ENCODE peak calls at places on chromosomes 2 and 18, in ten cellular contexts. One of them, this sample, is unnamed.

GRCh38 chr2:118046628-118047210 is 32.8 kb upstream of the CCDC93 start:
- DNase-seq in astrocyte: peak
- DNase-seq in RWPE2: no peak
- DNase-seq in WTC11: no peak
- DNase-seq in CD4-positive, alpha-beta T cell: no peak
- DNase-seq in EL: peak
- DNase-seq in RWPE1: peak
- DNase-seq in effector CD4-positive, alpha-beta T cell: no peak
- DNase-seq in Right ventricle myocardium superior: no peak
- DNase-seq in GF-D8: no peak
- DNase-seq in this sample: no peak

GRCh38 chr2:63092847-63093246 is 42.2 kb downstream of the OTX1 start:
- DNase-seq in astrocyte: no peak
- DNase-seq in RWPE2: no peak
- DNase-seq in WTC11: no peak
- DNase-seq in CD4-positive, alpha-beta T cell: no peak
- DNase-seq in EL: no peak
- DNase-seq in RWPE1: no peak
- DNase-seq in effector CD4-positive, alpha-beta T cell: no peak
- DNase-seq in Right ventricle myocardium superior: no peak
- DNase-seq in GF-D8: no peak
- DNase-seq in this sample: no peak

GRCh38 chr2:159635006-159635746 is 18.8 kb upstream of the BAZ2B start:
- DNase-seq in astrocyte: peak
- DNase-seq in RWPE2: no peak
- DNase-seq in WTC11: no peak
- DNase-seq in CD4-positive, alpha-beta T cell: no peak
- DNase-seq in EL: no peak
- DNase-seq in RWPE1: no peak
- DNase-seq in effector CD4-positive, alpha-beta T cell: no peak
- DNase-seq in Right ventricle myocardium superior: no peak
- DNase-seq in GF-D8: no peak
- DNase-seq in this sample: no peak

GRCh38 chr2:160384791-160385190 is 108.8 kb downstream of the RBMS1 start:
- DNase-seq in astrocyte: no peak
- DNase-seq in RWPE2: no peak
- DNase-seq in WTC11: no peak
- DNase-seq in CD4-positive, alpha-beta T cell: no peak
- DNase-seq in EL: no peak
- DNase-seq in RWPE1: no peak
- DNase-seq in effector CD4-positive, alpha-beta T cell: no peak
- DNase-seq in Right ventricle myocardium superior: no peak
- DNase-seq in GF-D8: no peak
- DNase-seq in this sample: no peak

GRCh38 chr2:72681016-72681995 is 144.5 kb downstream of the EXOC6B start:
- DNase-seq in astrocyte: no peak
- DNase-seq in RWPE2: no peak
- DNase-seq in WTC11: no peak
- DNase-seq in CD4-positive, alpha-beta T cell: no peak
- DNase-seq in EL: no peak
- DNase-seq in RWPE1: no peak
- DNase-seq in effector CD4-positive, alpha-beta T cell: no peak
- DNase-seq in Right ventricle myocardium superior: no peak
- DNase-seq in GF-D8: no peak
- DNase-seq in this sample: no peak

GRCh38 chr2:61993422-61994024 is 88.0 kb downstream of the COMMD1 start:
- DNase-seq in astrocyte: peak
- DNase-seq in RWPE2: no peak
- DNase-seq in WTC11: no peak
- DNase-seq in CD4-positive, alpha-beta T cell: no peak
- DNase-seq in EL: peak
- DNase-seq in RWPE1: peak
- DNase-seq in effector CD4-positive, alpha-beta T cell: peak
- DNase-seq in Right ventricle myocardium superior: no peak
- DNase-seq in GF-D8: peak
- DNase-seq in this sample: peak

GRCh38 chr2:218228366-218229092 is 11.5 kb downstream of the ARPC2 start:
- DNase-seq in astrocyte: no peak
- DNase-seq in RWPE2: no peak
- DNase-seq in WTC11: no peak
- DNase-seq in CD4-positive, alpha-beta T cell: no peak
- DNase-seq in EL: peak
- DNase-seq in RWPE1: peak
- DNase-seq in effector CD4-positive, alpha-beta T cell: no peak
- DNase-seq in Right ventricle myocardium superior: no peak
- DNase-seq in GF-D8: no peak
- DNase-seq in this sample: peak

GRCh38 chr2:162072976-162073775 is 839 bp downstream of the DPP4 start:
- DNase-seq in astrocyte: no peak
- DNase-seq in RWPE2: no peak
- DNase-seq in WTC11: peak
- DNase-seq in CD4-positive, alpha-beta T cell: peak
- DNase-seq in EL: peak
- DNase-seq in RWPE1: no peak
- DNase-seq in effector CD4-positive, alpha-beta T cell: no peak
- DNase-seq in Right ventricle myocardium superior: no peak
- DNase-seq in GF-D8: no peak
- DNase-seq in this sample: peak

GRCh38 chr2:102226612-102227351 is 40.0 kb downstream of the IL1RL2 start:
- DNase-seq in astrocyte: no peak
- DNase-seq in RWPE2: no peak
- DNase-seq in WTC11: no peak
- DNase-seq in CD4-positive, alpha-beta T cell: no peak
- DNase-seq in EL: peak
- DNase-seq in RWPE1: no peak
- DNase-seq in effector CD4-positive, alpha-beta T cell: no peak
- DNase-seq in Right ventricle myocardium superior: no peak
- DNase-seq in GF-D8: no peak
- DNase-seq in this sample: no peak

GRCh38 chr2:117835990-117836760 is 21.7 kb downstream of the DDX18 start:
- DNase-seq in astrocyte: peak
- DNase-seq in RWPE2: no peak
- DNase-seq in WTC11: peak
- DNase-seq in CD4-positive, alpha-beta T cell: peak
- DNase-seq in EL: peak
- DNase-seq in RWPE1: peak
- DNase-seq in effector CD4-positive, alpha-beta T cell: peak
- DNase-seq in Right ventricle myocardium superior: peak
- DNase-seq in GF-D8: no peak
- DNase-seq in this sample: peak

GRCh38 chr18:29012364-29012763 is 835.4 kb upstream of the CDH2 start:
- DNase-seq in astrocyte: no peak
- DNase-seq in RWPE2: no peak
- DNase-seq in WTC11: peak
- DNase-seq in CD4-positive, alpha-beta T cell: no peak
- DNase-seq in EL: no peak
- DNase-seq in RWPE1: no peak
- DNase-seq in effector CD4-positive, alpha-beta T cell: no peak
- DNase-seq in Right ventricle myocardium superior: no peak
- DNase-seq in GF-D8: no peak
- DNase-seq in this sample: no peak

GRCh38 chr2:172083725-172084483 is 1.4 kb upstream of the DLX1 start:
- DNase-seq in astrocyte: no peak
- DNase-seq in RWPE2: no peak
- DNase-seq in WTC11: peak
- DNase-seq in CD4-positive, alpha-beta T cell: no peak
- DNase-seq in EL: no peak
- DNase-seq in RWPE1: no peak
- DNase-seq in effector CD4-positive, alpha-beta T cell: no peak
- DNase-seq in Right ventricle myocardium superior: no peak
- DNase-seq in GF-D8: peak
- DNase-seq in this sample: peak

This sample was measured in foreskin fibroblast.